ENCODE peak calls at places on chromosomes 1 and 21, in four cellular contexts. One of them, this sample, is unnamed.

GRCh38 chr21:40146201-40146890 is 279.1 kb downstream of the PCP4 start:
- DNase-seq in AG09319: no peak
- DNase-seq in CD4-positive, alpha-beta T cell: no peak
- DNase-seq in fibroblast of pulmonary artery: no peak
- DNase-seq in this sample: no peak

GRCh38 chr1:18470650-18471355 is 9.9 kb upstream of the KLHDC7A start:
- DNase-seq in CD4-positive, alpha-beta T cell: no peak
- DNase-seq in fibroblast of pulmonary artery: no peak
- DNase-seq in AG09319: no peak
- DNase-seq in this sample: no peak

GRCh38 chr1:115976900-115977480 is 677 bp downstream of the SLC22A15 start:
- DNase-seq in AG09319: no peak
- DNase-seq in fibroblast of pulmonary artery: no peak
- DNase-seq in CD4-positive, alpha-beta T cell: no peak
- DNase-seq in this sample: no peak

GRCh38 chr1:226772456-226773139 is 33.5 kb upstream of the ITPKB start:
- DNase-seq in CD4-positive, alpha-beta T cell: no peak
- DNase-seq in AG09319: no peak
- DNase-seq in fibroblast of pulmonary artery: no peak
- DNase-seq in this sample: no peak

GRCh38 chr21:45590246-45590725 is 48.0 kb upstream of the SLC19A1 start:
- DNase-seq in AG09319: no peak
- DNase-seq in fibroblast of pulmonary artery: peak
- DNase-seq in CD4-positive, alpha-beta T cell: peak
- DNase-seq in this sample: no peak

GRCh38 chr1:172287207-172287606 is 133.3 kb upstream of the C1orf105 start:
- DNase-seq in AG09319: peak
- DNase-seq in fibroblast of pulmonary artery: peak
- DNase-seq in CD4-positive, alpha-beta T cell: no peak
- DNase-seq in this sample: no peak

GRCh38 chr1:34163792-34164509 is 1.1 kb downstream of the CSMD2 start:
- DNase-seq in AG09319: no peak
- DNase-seq in CD4-positive, alpha-beta T cell: no peak
- DNase-seq in fibroblast of pulmonary artery: no peak
- DNase-seq in this sample: peak

GRCh38 chr1:77847621-77848080 is 40.8 kb upstream of the NEXN start:
- DNase-seq in CD4-positive, alpha-beta T cell: no peak
- DNase-seq in fibroblast of pulmonary artery: no peak
- DNase-seq in AG09319: no peak
- DNase-seq in this sample: no peak

GRCh38 chr1:54782156-54782555 is 17.8 kb upstream of the PARS2 start:
- DNase-seq in CD4-positive, alpha-beta T cell: no peak
- DNase-seq in AG09319: no peak
- DNase-seq in fibroblast of pulmonary artery: no peak
- DNase-seq in this sample: no peak

GRCh38 chr1:197984273-197984672 is 67.1 kb downstream of the LHX9 start:
- DNase-seq in CD4-positive, alpha-beta T cell: no peak
- DNase-seq in fibroblast of pulmonary artery: peak
- DNase-seq in AG09319: no peak
- DNase-seq in this sample: no peak

GRCh38 chr1:47431534-47431933 is 6.3 kb upstream of the FOXD2 start:
- DNase-seq in AG09319: peak
- DNase-seq in fibroblast of pulmonary artery: peak
- DNase-seq in CD4-positive, alpha-beta T cell: no peak
- DNase-seq in this sample: no peak

GRCh38 chr1:219416598-219417238 is 196.2 kb downstream of the ZC3H11B start:
- DNase-seq in AG09319: no peak
- DNase-seq in CD4-positive, alpha-beta T cell: peak
- DNase-seq in fibroblast of pulmonary artery: peak
- DNase-seq in this sample: peak

GRCh38 chr21:31908106-31909031 is 35.5 kb downstream of the HUNK start:
- DNase-seq in AG09319: peak
- DNase-seq in CD4-positive, alpha-beta T cell: no peak
- DNase-seq in fibroblast of pulmonary artery: no peak
- DNase-seq in this sample: no peak

GRCh38 chr1:28195780-28196179 is 19.3 kb upstream of the PTAFR start:
- DNase-seq in AG09319: no peak
- DNase-seq in fibroblast of pulmonary artery: no peak
- DNase-seq in CD4-positive, alpha-beta T cell: no peak
- DNase-seq in this sample: no peak

GRCh38 chr1:169620565-169620964 is 9.4 kb downstream of the SELP start:
- DNase-seq in CD4-positive, alpha-beta T cell: no peak
- DNase-seq in AG09319: no peak
- DNase-seq in fibroblast of pulmonary artery: no peak
- DNase-seq in this sample: no peak

GRCh38 chr1:152871731-152872126 is 6.4 kb upstream of the SMCP start:
- DNase-seq in fibroblast of pulmonary artery: no peak
- DNase-seq in AG09319: no peak
- DNase-seq in CD4-positive, alpha-beta T cell: no peak
- DNase-seq in this sample: no peak

GRCh38 chr1:58815069-58815679 is 31.3 kb upstream of the JUN start:
- DNase-seq in CD4-positive, alpha-beta T cell: no peak
- DNase-seq in AG09319: peak
- DNase-seq in fibroblast of pulmonary artery: peak
- DNase-seq in this sample: no peak

GRCh38 chr1:62325076-62325475 is 5.8 kb upstream of the KANK4 start:
- DNase-seq in fibroblast of pulmonary artery: peak
- DNase-seq in AG09319: peak
- DNase-seq in CD4-positive, alpha-beta T cell: no peak
- DNase-seq in this sample: no peak

GRCh38 chr1:36273024-36273423 is 33.1 kb upstream of the SH3D21 start:
- DNase-seq in fibroblast of pulmonary artery: peak
- DNase-seq in AG09319: no peak
- DNase-seq in CD4-positive, alpha-beta T cell: no peak
- DNase-seq in this sample: no peak

GRCh38 chr1:18927654-18928272 is 25.4 kb upstream of the ALDH4A1 start:
- DNase-seq in fibroblast of pulmonary artery: peak
- DNase-seq in AG09319: no peak
- DNase-seq in CD4-positive, alpha-beta T cell: no peak
- DNase-seq in this sample: no peak

GRCh38 chr1:203480084-203480483 is 4.5 kb downstream of the PRELP start:
- DNase-seq in CD4-positive, alpha-beta T cell: no peak
- DNase-seq in fibroblast of pulmonary artery: peak
- DNase-seq in AG09319: peak
- DNase-seq in this sample: no peak

GRCh38 chr21:30962013-30962412 is 76.3 kb downstream of the KRTAP19-8 start:
- DNase-seq in fibroblast of pulmonary artery: no peak
- DNase-seq in CD4-positive, alpha-beta T cell: no peak
- DNase-seq in AG09319: no peak
- DNase-seq in this sample: no peak

GRCh38 chr21:37505963-37506362 is 139.4 kb downstream of the DYRK1A start:
- DNase-seq in AG09319: no peak
- DNase-seq in CD4-positive, alpha-beta T cell: no peak
- DNase-seq in fibroblast of pulmonary artery: no peak
- DNase-seq in this sample: no peak

GRCh38 chr1:236345728-236346127 is 48.4 kb upstream of the EDARADD start:
- DNase-seq in fibroblast of pulmonary artery: no peak
- DNase-seq in CD4-positive, alpha-beta T cell: no peak
- DNase-seq in AG09319: no peak
- DNase-seq in this sample: no peak

GRCh38 chr21:14543983-14544382 is 2.1 kb downstream of the SAMSN1 start:
- DNase-seq in CD4-positive, alpha-beta T cell: no peak
- DNase-seq in AG09319: no peak
- DNase-seq in fibroblast of pulmonary artery: no peak
- DNase-seq in this sample: no peak

GRCh38 chr1:164588388-164589341 is 29.7 kb downstream of the PBX1 start:
- DNase-seq in CD4-positive, alpha-beta T cell: no peak
- DNase-seq in fibroblast of pulmonary artery: peak
- DNase-seq in AG09319: no peak
- DNase-seq in this sample: peak

GRCh38 chr1:29709711-29710169 is 473.4 kb downstream of the PTPRU start:
- DNase-seq in fibroblast of pulmonary artery: peak
- DNase-seq in AG09319: no peak
- DNase-seq in CD4-positive, alpha-beta T cell: no peak
- DNase-seq in this sample: peak

GRCh38 chr21:35927262-35927661 is 133.1 kb downstream of the SETD4 start:
- DNase-seq in AG09319: no peak
- DNase-seq in fibroblast of pulmonary artery: no peak
- DNase-seq in CD4-positive, alpha-beta T cell: no peak
- DNase-seq in this sample: no peak

GRCh38 chr1:55868026-55868425 is 652.9 kb upstream of the USP24 start:
- DNase-seq in CD4-positive, alpha-beta T cell: no peak
- DNase-seq in fibroblast of pulmonary artery: peak
- DNase-seq in AG09319: no peak
- DNase-seq in this sample: peak
- TF ChIP-seq CTCF in CD4-positive, alpha-beta T cell: no peak
- TF ChIP-seq CTCF in fibroblast of pulmonary artery: no peak
- TF ChIP-seq CTCF in AG09319: no peak
- TF ChIP-seq CTCF in this sample: no peak

DNA sequence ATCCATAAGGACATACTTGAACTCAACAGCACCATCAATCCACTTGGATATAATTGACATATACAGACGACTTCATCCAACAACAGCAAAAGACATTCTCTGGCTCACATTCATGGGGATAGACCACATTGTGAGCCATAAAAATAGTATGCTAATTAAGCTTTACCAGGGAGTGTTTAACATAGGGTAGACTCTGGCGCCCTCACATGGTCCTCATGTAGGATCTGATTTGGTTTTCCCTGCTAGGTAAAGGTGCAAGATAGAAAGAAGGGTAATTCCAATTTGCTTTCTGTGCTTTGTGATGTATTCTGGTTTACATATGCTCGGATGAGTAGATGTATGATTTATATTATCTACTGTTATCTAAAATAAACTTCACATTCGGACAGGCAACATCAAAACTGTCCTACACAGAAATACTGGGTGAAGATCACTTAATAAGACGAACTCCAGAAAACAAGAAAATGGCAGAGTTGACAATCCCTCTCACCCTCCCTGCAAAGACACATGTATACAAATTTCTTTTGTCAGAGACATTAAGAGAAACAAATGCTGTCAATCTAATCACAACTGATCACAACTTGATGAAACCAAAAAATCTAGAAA is 27.7 kb downstream of the CR1L start:
- DNase-seq in AG09319: no peak
- DNase-seq in fibroblast of pulmonary artery: peak
- DNase-seq in CD4-positive, alpha-beta T cell: no peak
- DNase-seq in this sample: peak
- TF ChIP-seq CTCF in AG09319: peak
- TF ChIP-seq CTCF in fibroblast of pulmonary artery: peak
- TF ChIP-seq CTCF in CD4-positive, alpha-beta T cell: no peak
- TF ChIP-seq CTCF in this sample: peak

DNA sequence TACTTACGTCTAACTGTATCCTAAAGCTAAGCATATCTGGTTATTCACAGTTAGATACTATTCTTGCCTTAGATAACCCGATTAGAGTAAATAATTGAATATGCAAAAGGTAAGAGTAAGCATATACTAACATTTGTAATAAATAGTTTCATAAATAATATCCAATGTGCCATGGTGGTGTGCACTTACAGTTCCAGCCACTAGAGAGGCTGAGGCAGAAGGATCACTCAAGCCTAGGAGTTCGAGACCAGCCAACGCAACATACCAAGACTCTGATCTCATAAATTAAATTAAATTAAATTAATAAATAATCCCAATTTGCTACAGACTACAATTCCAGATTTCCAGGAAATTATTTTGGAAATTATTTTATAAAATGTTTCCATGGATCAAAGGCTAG is 12.2 kb downstream of the ARID4B start:
- DNase-seq in AG09319: no peak
- DNase-seq in CD4-positive, alpha-beta T cell: no peak
- DNase-seq in fibroblast of pulmonary artery: no peak
- DNase-seq in this sample: no peak
- TF ChIP-seq CTCF in AG09319: no peak
- TF ChIP-seq CTCF in CD4-positive, alpha-beta T cell: no peak
- TF ChIP-seq CTCF in fibroblast of pulmonary artery: no peak
- TF ChIP-seq CTCF in this sample: no peak

DNA sequence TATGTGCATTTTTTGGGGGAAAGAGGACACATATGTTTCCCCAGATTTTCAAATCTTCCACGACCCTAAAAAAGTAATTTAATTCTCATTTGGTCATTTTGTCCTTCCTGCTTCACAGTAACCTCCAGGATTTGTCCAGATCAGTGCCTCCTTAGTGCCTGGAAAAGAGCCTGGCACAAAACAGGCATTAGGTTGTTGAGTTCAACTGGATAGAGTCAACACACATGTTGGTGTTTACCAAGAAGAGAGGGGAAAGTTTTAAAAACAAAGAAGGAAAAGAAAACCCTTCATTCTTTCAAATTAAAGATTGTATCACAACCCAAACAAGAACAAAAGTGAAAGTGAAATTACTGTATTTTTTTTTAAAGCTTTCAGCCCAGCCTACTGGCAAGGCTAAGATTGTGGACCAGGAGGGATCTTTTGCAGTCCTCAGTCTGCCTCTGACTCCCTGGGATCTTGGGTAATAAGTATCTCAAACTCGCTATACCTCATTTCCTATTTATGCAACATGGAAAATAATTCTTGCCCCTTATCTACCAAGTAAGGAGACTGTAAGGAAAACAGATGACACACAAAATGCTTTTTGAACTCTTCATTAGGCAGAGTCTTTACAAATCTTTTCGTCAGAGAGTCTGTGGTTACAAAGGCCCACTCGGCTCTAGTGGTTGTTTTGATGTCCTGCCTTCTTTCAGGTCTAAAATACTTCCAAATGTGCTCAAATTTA is 57.8 kb downstream of the ZNF281 start:
- DNase-seq in AG09319: peak
- DNase-seq in fibroblast of pulmonary artery: peak
- DNase-seq in CD4-positive, alpha-beta T cell: no peak
- DNase-seq in this sample: no peak
- TF ChIP-seq CTCF in AG09319: no peak
- TF ChIP-seq CTCF in fibroblast of pulmonary artery: no peak
- TF ChIP-seq CTCF in CD4-positive, alpha-beta T cell: no peak
- TF ChIP-seq CTCF in this sample: no peak

DNA sequence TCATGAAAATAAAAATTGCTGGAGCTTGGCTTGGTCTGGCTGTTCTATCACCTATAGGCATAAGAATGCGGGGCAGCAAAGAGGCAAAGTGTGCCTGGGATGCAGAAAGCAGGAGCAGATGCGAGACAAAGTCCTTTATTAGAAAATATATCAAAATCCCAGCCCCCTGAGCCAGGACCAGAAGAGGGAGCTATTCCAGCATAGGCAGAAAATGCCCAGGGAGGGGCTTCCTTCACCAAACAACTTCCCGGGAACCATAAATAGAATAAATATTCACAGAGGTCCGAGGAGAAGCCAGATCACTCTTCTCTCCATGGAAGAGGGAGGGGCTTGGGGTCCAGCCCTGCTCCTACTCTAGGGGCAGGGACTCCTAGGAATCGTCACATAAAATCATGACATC is 5.0 kb downstream of the PPOX start:
- DNase-seq in fibroblast of pulmonary artery: no peak
- DNase-seq in AG09319: no peak
- DNase-seq in CD4-positive, alpha-beta T cell: no peak
- DNase-seq in this sample: no peak
- TF ChIP-seq CTCF in fibroblast of pulmonary artery: peak
- TF ChIP-seq CTCF in AG09319: peak
- TF ChIP-seq CTCF in CD4-positive, alpha-beta T cell: no peak
- TF ChIP-seq CTCF in this sample: peak

GRCh38 chr1:84668185-84668584 is 22.1 kb downstream of the SSX2IP start:
- DNase-seq in fibroblast of pulmonary artery: peak
- DNase-seq in CD4-positive, alpha-beta T cell: no peak
- DNase-seq in AG09319: no peak
- DNase-seq in this sample: peak
- TF ChIP-seq CTCF in fibroblast of pulmonary artery: peak
- TF ChIP-seq CTCF in CD4-positive, alpha-beta T cell: peak
- TF ChIP-seq CTCF in AG09319: peak
- TF ChIP-seq CTCF in this sample: peak